ENCODE peak calls at places on chromosomes 16 and 17, in six cellular contexts. U is H1, Z is IMR-90, Q is neuronal stem cell, W is mesendoderm, B is trophoblast cell. F is an unnamed sample.

GRCh38 chr16:82625066-82625968 is 1.5 kb upstream of the CDH13 start:
- DNase-seq in Z (no peak), U (no peak), Q (no peak), B (no peak), W (no peak), F (no peak)

GRCh38 chr16:8798535-8799157 is 1.0 kb downstream of the PMM2 start:
- DNase-seq in Q (no peak), Z (no peak), W (no peak), U (no peak), B (no peak), F (peak)

GRCh38 chr17:49588312-49588711 is 12.6 kb downstream of the NXPH3 start:
- DNase-seq in U (no peak), W (no peak), Q (no peak), B (no peak), Z (no peak), F (no peak)

GRCh38 chr17:81808778-81809555 is 5.0 kb downstream of the GCGR start:
- DNase-seq in U (no peak), W (no peak), Q (no peak), Z (no peak), B (no peak), F (no peak)

GRCh38 chr17:7839890-7840260 is 5.9 kb downstream of the KDM6B start:
- DNase-seq in Q (no peak), W (no peak), U (no peak), B (no peak), Z (peak), F (peak)

GRCh38 chr17:74713199-74713755 is 554 bp upstream of the CD300LF start:
- DNase-seq in W (no peak), Q (no peak), B (no peak), Z (no peak), U (no peak), F (no peak)

GRCh38 chr17:60629120-60629519 is 29.1 kb downstream of the PPM1D start:
- DNase-seq in U (no peak), W (no peak), B (no peak), Q (no peak), Z (no peak), F (no peak)

GRCh38 chr17:19304209-19304608 is 58.3 kb downstream of the B9D1 start:
- DNase-seq in Q (no peak), W (no peak), B (no peak), Z (peak), U (no peak), F (peak)

GRCh38 chr17:29115906-29116651 is 64.1 kb downstream of the MYO18A start:
- DNase-seq in U (peak), W (peak), Z (peak), Q (no peak), B (no peak), F (peak)

GRCh38 chr16:4505356-4506153 is 29.4 kb downstream of the HMOX2 start:
- DNase-seq in W (no peak), Z (no peak), B (no peak), Q (no peak), U (no peak), F (no peak)

GRCh38 chr16:75627856-75628255 is 4.8 kb upstream of the ADAT1 start:
- DNase-seq in Q (no peak), U (no peak), B (no peak), Z (peak), W (no peak), F (no peak)

GRCh38 chr17:81086789-81087551 is 52.0 kb downstream of the BAIAP2 start:
- DNase-seq in Z (no peak), U (no peak), Q (no peak), W (no peak), B (no peak), F (no peak)

GRCh38 chr16:8519179-8519578 is 71.1 kb downstream of the TMEM114 start:
- DNase-seq in U (no peak), B (no peak), Z (no peak), W (no peak), Q (no peak), F (no peak)

GRCh38 chr17:30584810-30585209 is 107.6 kb downstream of the GOSR1 start:
- DNase-seq in Q (no peak), W (no peak), B (no peak), Z (no peak), U (no peak), F (no peak)

GRCh38 chr16:25110392-25110947 is 1.1 kb upstream of the LCMT1 start:
- DNase-seq in W (no peak), B (no peak), U (no peak), Q (no peak), Z (no peak), F (peak)

GRCh38 chr17:44061446-44061845 is 5.0 kb downstream of the LSM12 start:
- DNase-seq in Q (no peak), B (peak), Z (no peak), U (no peak), W (peak), F (no peak)

GRCh38 chr16:89210904-89211515 is 6.5 kb upstream of the ZNF778 start:
- DNase-seq in W (no peak), Q (no peak), B (no peak), U (no peak), Z (peak), F (no peak)

GRCh38 chr17:19374136-19374535 is 4.2 kb upstream of the MAPK7 start:
- DNase-seq in U (no peak), B (no peak), Z (no peak), Q (no peak), W (no peak), F (no peak)

GRCh38 chr16:79158337-79158736 is 442.2 kb downstream of the MAF start:
- DNase-seq in Z (no peak), W (peak), B (no peak), U (no peak), Q (no peak), F (no peak)

GRCh38 chr17:48254896-48255295 is 147.3 kb downstream of the SNX11 start:
- DNase-seq in W (peak), Q (no peak), B (no peak), Z (no peak), U (no peak), F (peak)

GRCh38 chr17:75639327-75639726 is 6.1 kb downstream of the SMIM5 start:
- DNase-seq in U (no peak), W (no peak), Z (no peak), B (no peak), Q (no peak), F (no peak)

GRCh38 chr16:31016018-31016417 is 5.6 kb upstream of the STX1B start:
- DNase-seq in Z (no peak), U (no peak), Q (no peak), W (no peak), B (no peak), F (no peak)

GRCh38 chr16:27067138-27067537 is 411 bp downstream of the C16orf82 start:
- DNase-seq in Q (peak), W (peak), U (no peak), Z (no peak), B (no peak), F (no peak)

GRCh38 chr16:82776466-82777146 is 149.8 kb downstream of the CDH13 start:
- DNase-seq in Q (no peak), Z (no peak), W (no peak), B (no peak), U (no peak), F (peak)

GRCh38 chr16:87570938-87571867 is 31.1 kb upstream of the JPH3 start:
- DNase-seq in Z (peak), W (peak), Q (no peak), U (no peak), B (peak), F (peak)

GRCh38 chr17:28738680-28739384 is 5.0 kb upstream of the TRAF4 start:
- DNase-seq in W (no peak), U (no peak), Z (no peak), B (peak), Q (no peak), F (no peak)

GRCh38 chr17:82297280-82297803 is 20.1 kb downstream of the CD7 start:
- DNase-seq in B (no peak), W (no peak), Q (no peak), U (no peak), Z (no peak), F (peak)

GRCh38 chr16:2060346-2060745 is 12.6 kb downstream of the TSC2 start:
- DNase-seq in Q (no peak), B (no peak), Z (no peak), W (no peak), U (no peak), F (no peak)

GRCh38 chr17:491086-492014 is 138.7 kb upstream of the RPH3AL start:
- DNase-seq in U (no peak), Q (peak), B (no peak), W (no peak), Z (peak), F (peak)

GRCh38 chr16:57788252-57788841 is 13.9 kb downstream of the KIFC3 start:
- DNase-seq in Z (no peak), W (peak), Q (no peak), B (no peak), U (no peak), F (no peak)

GRCh38 chr16:31451681-31452351 is 7.5 kb upstream of the ARMC5 start:
- DNase-seq in U (no peak), W (peak), Q (no peak), Z (peak), B (peak), F (peak)

GRCh38 chr17:83053021-83053778 is 26.2 kb upstream of the METRNL start:
- DNase-seq in W (no peak), Z (peak), Q (no peak), U (no peak), B (no peak), F (peak)

GRCh38 chr17:7063518-7064094 is 16.4 kb downstream of the CLEC10A start:
- DNase-seq in Q (no peak), W (no peak), U (no peak), Z (no peak), B (no peak), F (no peak)

GRCh38 chr16:57634171-57634570 is 5.7 kb downstream of the ADGRG1 start:
- DNase-seq in Z (peak), W (no peak), Q (no peak), B (no peak), U (no peak), F (peak)

GRCh38 chr16:10526962-10527361 is 53.4 kb downstream of the EMP2 start:
- DNase-seq in W (no peak), B (no peak), U (no peak), Q (no peak), Z (no peak), F (no peak)

GRCh38 chr16:82835487-82836160 is 208.9 kb downstream of the CDH13 start:
- DNase-seq in U (no peak), Z (peak), W (peak), B (no peak), Q (no peak), F (no peak)

GRCh38 chr16:3198334-3199072 is 10.5 kb downstream of the OR1F1 start:
- DNase-seq in Z (no peak), W (no peak), Q (no peak), B (no peak), U (no peak), F (no peak)

GRCh38 chr16:3195975-3196374 is 8.0 kb downstream of the OR1F1 start:
- DNase-seq in U (no peak), Q (no peak), Z (no peak), W (peak), B (no peak), F (no peak)

GRCh38 chr16:3193221-3194212 is 5.5 kb downstream of the OR1F1 start:
- DNase-seq in B (no peak), Q (no peak), W (peak), U (no peak), Z (no peak), F (no peak)

GRCh38 chr16:3192476-3193019 is 4.5 kb downstream of the OR1F1 start:
- DNase-seq in Q (no peak), B (no peak), Z (no peak), U (no peak), W (peak), F (no peak)

DNA sequence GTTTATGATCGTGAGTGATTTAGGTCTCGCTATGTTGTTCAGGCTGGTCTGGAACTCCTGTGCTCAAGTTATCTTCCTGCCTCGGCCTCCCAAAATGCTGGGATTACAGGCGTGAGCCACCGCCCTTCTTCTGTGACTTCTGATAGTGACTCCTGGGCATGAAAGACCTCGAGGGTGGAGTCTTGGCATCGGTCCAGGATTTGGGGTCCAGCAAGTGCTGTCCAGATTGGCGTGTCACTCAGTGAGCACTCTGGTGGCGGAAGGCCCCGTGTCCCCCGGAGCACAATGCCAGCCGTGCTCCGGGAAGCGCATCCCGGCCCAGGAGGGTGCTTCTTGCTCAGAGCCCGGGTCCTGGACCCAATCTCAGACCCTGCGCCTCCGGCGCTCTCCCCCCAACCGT is 6.8 kb downstream of the OR1F1 start:
- DNase-seq in Q (no peak), U (no peak), Z (no peak), B (no peak), W (no peak), F (no peak)
- H3K4me3 ChIP-seq in Q (no peak), U (no peak), Z (no peak), B (no peak), W (no peak), F (no peak)

GRCh38 chr17:50636804-50637195 is 2.1 kb downstream of the ABCC3 start:
- DNase-seq in Q (no peak), B (no peak), U (no peak), W (no peak), Z (no peak), F (no peak)

GRCh38 chr17:50634915-50635719 is 436 bp downstream of the ABCC3 start:
- DNase-seq in B (no peak), W (no peak), U (no peak), Q (no peak), Z (no peak), F (no peak)

GRCh38 chr17:50634123-50634914 is at the start of gene ABCC3:
- DNase-seq in B (no peak), Q (no peak), U (no peak), W (no peak), Z (no peak), F (no peak)

GRCh38 chr17:50636145-50636803 is 1.6 kb downstream of the ABCC3 start:
- DNase-seq in Q (no peak), U (no peak), W (no peak), Z (no peak), B (no peak), F (no peak)

GRCh38 chr17:50635720-50636144 is 1.1 kb downstream of the ABCC3 start:
- DNase-seq in Q (no peak), U (no peak), Z (no peak), B (no peak), W (no peak), F (no peak)
- H4K8ac ChIP-seq in Q (no peak), U (no peak), Z (peak), B (no peak), W (no peak), F (no peak)

DNA sequence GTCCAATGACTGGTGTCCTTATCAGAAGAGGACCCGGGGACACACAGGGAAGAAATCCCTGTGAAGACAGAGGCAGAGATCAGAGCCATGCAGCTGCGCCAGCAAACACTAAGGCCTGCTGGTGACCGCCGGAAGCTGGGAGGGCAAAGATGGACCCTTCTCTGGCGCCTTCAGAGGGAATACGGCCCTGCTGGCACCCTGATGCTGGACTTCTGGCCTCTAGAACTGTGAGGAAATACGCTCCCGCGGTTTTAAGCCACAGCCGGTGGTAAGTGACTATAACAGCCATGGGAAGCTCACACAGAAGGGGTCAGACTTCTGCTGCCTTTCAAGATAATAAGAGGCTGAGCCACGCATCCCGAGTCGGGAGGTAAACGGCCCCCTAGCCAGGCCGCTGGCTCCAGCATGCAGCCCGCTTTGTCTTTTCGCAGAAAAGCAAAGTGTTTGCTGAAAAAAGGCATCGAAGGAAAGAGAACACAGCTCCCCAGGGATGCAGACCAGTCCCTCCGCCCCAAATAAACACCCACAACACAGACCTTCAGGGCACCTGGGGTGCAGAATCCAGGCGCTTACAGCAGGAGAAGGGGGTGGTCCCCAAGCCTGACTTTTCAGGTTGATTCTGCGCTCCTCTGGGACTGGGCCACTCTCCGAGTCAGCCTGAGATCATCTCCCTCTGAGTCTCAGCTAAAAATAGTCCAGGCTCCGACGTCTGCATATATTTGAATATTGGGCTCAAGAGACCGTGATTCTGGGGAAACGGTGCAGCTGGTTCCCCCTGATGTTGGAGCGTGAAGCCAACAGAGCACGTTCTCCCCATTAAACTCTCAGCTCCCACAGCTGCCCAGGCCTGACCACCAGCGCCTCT is 89.6 kb downstream of the MGAT5B start:
- DNase-seq in Z (peak), Q (no peak), W (no peak), B (no peak), U (no peak), F (no peak)
- H3K4me3 ChIP-seq in Z (no peak), Q (no peak), W (no peak), B (no peak), U (no peak), F (no peak)

GRCh38 chr17:68611353-68612227 is 10.4 kb upstream of the FAM20A start:
- DNase-seq in Z (no peak), U (no peak), B (no peak), Q (no peak), W (no peak), F (no peak)
- H4K8ac ChIP-seq in Z (no peak), U (no peak), B (no peak), Q (no peak), W (no peak), F (no peak)

GRCh38 chr17:45406107-45406506 is 26.6 kb downstream of the ARHGAP27 start:
- DNase-seq in U (no peak), B (no peak), Q (no peak), W (no peak), Z (no peak), F (no peak)

GRCh38 chr17:45404870-45405249 is 27.8 kb downstream of the ARHGAP27 start:
- DNase-seq in U (no peak), B (no peak), Q (no peak), W (no peak), Z (no peak), F (no peak)

GRCh38 chr17:45403906-45404490 is 28.7 kb downstream of the ARHGAP27 start:
- DNase-seq in W (no peak), B (no peak), U (no peak), Z (no peak), Q (no peak), F (no peak)

GRCh38 chr17:45402916-45403315 is 29.8 kb downstream of the ARHGAP27 start:
- DNase-seq in W (no peak), U (no peak), Q (no peak), B (no peak), Z (no peak), F (no peak)

GRCh38 chr17:45405250-45406086 is 27.2 kb downstream of the ARHGAP27 start:
- DNase-seq in B (no peak), Q (peak), U (peak), W (peak), Z (no peak), F (peak)
- H3K4me3 ChIP-seq in B (peak), Q (no peak), U (peak), W (peak), Z (no peak), F (peak)

GRCh38 chr16:65480276-65480675 is 358.4 kb upstream of the CDH11 start:
- DNase-seq in B (no peak), Q (no peak), U (no peak), W (no peak), Z (no peak), F (no peak)
- H4K8ac ChIP-seq in B (no peak), Q (no peak), U (no peak), W (no peak), Z (no peak), F (no peak)

F was measured in mesenchymal stem cell.